ENCODE peak calls at places on chromosomes 6 and 20, in six cellular contexts. Y is kidney; F is GM10248; W is activated T-helper 1 cell treated with anti-CD3 and anti-CD28 coated beads, Interleukin-12 subunit alpha, Interleukin-12 subunit beta, Interleukin-2, Interleukin-4 antibody, amounts not matched to agents 30 ng/mL and 10 ng/mL and 1 ng/mL, durations not matched to agents 14 hours and 24 hours and 36 hours; E is Daoy; V is HS-5. U is an unnamed sample.

GRCh38 chr20:40683221-40683893 is 5.7 kb downstream of the MAFB start:
- DNase-seq in Y (peak; percentile 80), F (no peak), W (no peak), E (peak; percentile 8), V (no peak), U (peak; percentile 83)

GRCh38 chr20:1674361-1674760 is 16.8 kb upstream of the SIRPG start:
- DNase-seq in Y (no peak), F (no peak), W (peak; percentile 50), E (no peak), V (no peak), U (peak; percentile 85)

GRCh38 chr6:149060985-149061760 is 256.3 kb upstream of the TAB2 start:
- DNase-seq in Y (no peak), F (no peak), W (no peak), E (peak; percentile 65), V (no peak), U (no peak)

GRCh38 chr20:12936020-12936419 is 72.8 kb upstream of the SPTLC3 start:
- DNase-seq in Y (no peak), F (no peak), W (no peak), E (no peak), V (no peak), U (no peak)

GRCh38 chr6:137928286-137928685 is 61.2 kb downstream of the TNFAIP3 start:
- DNase-seq in Y (no peak), F (no peak), W (no peak), E (no peak), V (no peak), U (peak; percentile 76)

GRCh38 chr6:27994616-27995015 is 37.6 kb downstream of the OR2B6 start:
- DNase-seq in Y (no peak), F (no peak), W (no peak), E (no peak), V (no peak), U (no peak)

GRCh38 chr20:9572690-9573089 is 58.3 kb downstream of the LAMP5 start:
- DNase-seq in Y (no peak), F (no peak), W (no peak), E (no peak), V (no peak), U (no peak)

GRCh38 chr6:10745116-10745515 is 2.5 kb upstream of the TMEM14B start:
- DNase-seq in Y (no peak), F (no peak), W (no peak), E (no peak), V (no peak), U (no peak)

GRCh38 chr6:155472886-155473285 is 17.2 kb upstream of the NOX3 start:
- DNase-seq in Y (no peak), F (no peak), W (no peak), E (no peak), V (no peak), U (no peak)

GRCh38 chr6:27791182-27791939 is 120.8 kb downstream of the OR2B2 start:
- DNase-seq in Y (peak; percentile 67), F (peak; percentile 29), W (no peak), E (peak; percentile 87), V (peak; percentile 84), U (no peak)

GRCh38 chr6:154410619-154411044 is 54.0 kb upstream of the IPCEF1 start:
- DNase-seq in Y (no peak), F (no peak), W (no peak), E (peak; percentile 96), V (peak; percentile 91), U (no peak)

GRCh38 chr6:3390698-3391097 is 66.2 kb downstream of the SLC22A23 start:
- DNase-seq in Y (no peak), F (no peak), W (no peak), E (peak; percentile 96), V (peak; percentile 43), U (no peak)

U was measured in spleen.